ENCODE peak calls at places on chromosome 2, in four cellular contexts. H, K, M and L are unnamed samples.

GRCh38 chr2:96136123-96136720 is 2.1 kb downstream of the ASTL start:
- DNase-seq in H (no peak), K (no peak), M (no peak), L (no peak)

GRCh38 chr2:230636684-230637271 is 75.9 kb upstream of the CAB39 start:
- DNase-seq in H (no peak), K (no peak), M (no peak), L (no peak)

GRCh38 chr2:192190474-192190873 is 4.3 kb downstream of the TMEFF2 start:
- DNase-seq in H (no peak), K (peak; percentile 70), M (peak; percentile 59), L (no peak)

GRCh38 chr2:233676046-233676445 is 4.3 kb downstream of the UGT1A9 start:
- DNase-seq in H (no peak), K (no peak), M (peak; percentile 16), L (peak; percentile 29)

GRCh38 chr2:227473019-227473461 is 1.1 kb downstream of the AGFG1 start:
- DNase-seq in H (no peak), K (no peak), M (no peak), L (no peak)

GRCh38 chr2:145350011-145350410 is 830.1 kb upstream of the ZEB2 start:
- DNase-seq in H (no peak), K (peak; percentile 52), M (peak; percentile 84), L (no peak)

GRCh38 chr2:138217975-138218773 is 253.9 kb downstream of the HNMT start:
- DNase-seq in H (no peak), K (no peak), M (no peak), L (no peak)

GRCh38 chr2:157592983-157593382 is 35.7 kb downstream of the ACVR1C start:
- DNase-seq in H (no peak), K (peak; percentile 17), M (peak; percentile 43), L (no peak)

GRCh38 chr2:171210864-171211431 is 50.3 kb upstream of the TLK1 start:
- DNase-seq in H (no peak), K (no peak), M (no peak), L (no peak)

GRCh38 chr2:144595279-144595678 is 75.4 kb upstream of the ZEB2 start:
- DNase-seq in H (no peak), K (no peak), M (no peak), L (no peak)

GRCh38 chr2:239998006-239998405 is 27.1 kb downstream of the NDUFA10 start:
- DNase-seq in H (no peak), K (no peak), M (no peak), L (no peak)

GRCh38 chr2:147660680-147661079 is 184.1 kb upstream of the ACVR2A start:
- DNase-seq in H (no peak), K (no peak), M (no peak), L (no peak)

GRCh38 chr2:75041791-75042231 is 83.4 kb downstream of the POLE4 start:
- DNase-seq in H (no peak), K (no peak), M (no peak), L (no peak)

GRCh38 chr2:70091816-70092215 is 4.5 kb downstream of the PCBP1 start:
- DNase-seq in H (no peak), K (no peak), M (no peak), L (no peak)
- H3K27ac ChIP-seq in H (no peak overlapping the region), K (no peak overlapping the region), M (no peak overlapping the region), L (no peak overlapping the region)

DNA sequence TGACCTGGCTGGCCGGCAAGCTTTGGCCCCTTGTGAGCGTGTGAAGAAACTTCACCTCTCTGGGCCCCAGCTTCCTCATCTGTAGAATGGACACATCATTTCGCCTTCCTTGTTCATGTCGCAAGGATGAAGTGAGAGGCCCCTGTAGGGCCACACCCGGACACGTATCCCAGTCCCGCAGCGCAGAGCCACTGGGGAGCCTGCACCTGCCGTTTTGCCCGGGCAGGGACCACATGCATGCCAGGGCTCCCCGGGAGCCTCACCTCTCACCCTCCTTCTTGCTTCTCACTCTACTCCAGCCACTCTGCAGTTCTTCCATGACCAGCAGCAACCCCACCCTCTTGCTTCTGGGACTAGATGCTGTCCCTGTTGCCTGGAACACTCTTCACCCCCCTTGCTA is 77.5 kb downstream of the FAM168B start:
- DNase-seq in H (no peak), K (no peak), M (no peak), L (no peak)
- H3K4me2 ChIP-seq in H (peak overlapping the region; percentile 83), K (no peak overlapping the region), M (no peak overlapping the region), L (no peak overlapping the region)

DNA sequence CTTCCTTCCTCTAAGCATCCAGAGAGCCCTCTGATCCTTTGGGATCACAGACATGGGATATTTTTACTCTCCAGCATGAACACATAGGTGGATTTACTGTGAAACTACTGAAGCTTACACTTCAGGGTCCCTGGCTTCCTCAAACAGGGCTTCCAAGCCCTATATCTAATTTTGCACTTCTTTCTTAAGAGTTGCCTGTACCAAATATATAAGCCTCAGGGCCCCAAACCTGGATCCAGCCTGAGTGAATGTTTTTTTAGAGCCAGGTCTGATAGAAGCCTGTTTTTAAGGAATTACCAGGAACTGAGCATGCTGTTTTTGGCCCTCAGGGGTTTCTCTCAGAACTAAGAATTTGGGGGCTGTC is 13.2 kb upstream of the KCMF1 start:
- DNase-seq in H (no peak), K (no peak), M (no peak), L (no peak)
- H3K27ac ChIP-seq in H (peak overlapping the region; percentile 97), K (peak overlapping the region; percentile 73), M (peak overlapping the region; percentile 88), L (peak overlapping the region; percentile 99)

GRCh38 chr2:67322361-67323001 is 74.7 kb upstream of the ETAA1 start:
- DNase-seq in H (peak; percentile 73), K (peak; percentile 79), M (peak; percentile 54), L (peak; percentile 33)
- H3K4me2 ChIP-seq in H (no peak overlapping the region), K (peak overlapping the region; percentile 69), M (no peak overlapping the region), L (no peak overlapping the region)

GRCh38 chr2:160576054-160576499 is 82.5 kb upstream of the RBMS1 start:
- DNase-seq in H (peak; percentile 34), K (peak; percentile 40), M (peak; percentile 53), L (no peak)
- H3K27ac ChIP-seq in H (peak overlapping the region; percentile 6), K (no peak overlapping the region), M (peak overlapping the region; percentile 53), L (no peak overlapping the region)

GRCh38 chr2:53752385-53752784 is 15.2 kb upstream of the CHAC2 start:
- DNase-seq in H (no peak), K (no peak), M (no peak), L (no peak)
- H3K4me2 ChIP-seq in H (peak overlapping the region; percentile 70), K (no peak overlapping the region), M (peak overlapping the region; percentile 53), L (no peak overlapping the region)

GRCh38 chr2:28433215-28433614 is 40.6 kb downstream of the FOSL2 start:
- DNase-seq in H (no peak), K (no peak), M (no peak), L (no peak)
- H3K27ac ChIP-seq in H (no peak overlapping the region), K (no peak overlapping the region), M (no peak overlapping the region), L (no peak overlapping the region)

DNA sequence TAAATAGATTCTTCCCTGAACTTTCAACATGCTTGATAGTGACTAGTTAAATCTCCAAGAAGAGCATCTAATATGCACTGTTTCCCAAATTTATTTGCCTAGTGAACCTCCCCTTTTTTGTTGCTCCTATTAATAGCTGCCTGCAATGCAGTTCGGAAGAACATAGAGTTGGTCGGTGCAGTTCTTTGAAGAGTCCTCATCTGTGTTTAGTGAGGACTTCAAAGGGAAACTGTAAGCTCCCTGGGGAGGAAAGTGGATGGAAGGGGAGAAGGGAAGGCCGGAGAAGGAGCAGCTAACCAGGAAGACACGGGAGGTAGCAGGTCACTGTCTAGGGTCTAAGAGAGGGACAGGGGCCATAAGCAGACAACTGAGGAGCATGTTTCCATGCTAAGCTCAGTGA is 48.9 kb upstream of the ANXA4 start:
- DNase-seq in H (no peak), K (no peak), M (no peak), L (no peak)
- H3K4me2 ChIP-seq in H (no peak overlapping the region), K (no peak overlapping the region), M (peak overlapping the region; percentile 9), L (no peak overlapping the region)

DNA sequence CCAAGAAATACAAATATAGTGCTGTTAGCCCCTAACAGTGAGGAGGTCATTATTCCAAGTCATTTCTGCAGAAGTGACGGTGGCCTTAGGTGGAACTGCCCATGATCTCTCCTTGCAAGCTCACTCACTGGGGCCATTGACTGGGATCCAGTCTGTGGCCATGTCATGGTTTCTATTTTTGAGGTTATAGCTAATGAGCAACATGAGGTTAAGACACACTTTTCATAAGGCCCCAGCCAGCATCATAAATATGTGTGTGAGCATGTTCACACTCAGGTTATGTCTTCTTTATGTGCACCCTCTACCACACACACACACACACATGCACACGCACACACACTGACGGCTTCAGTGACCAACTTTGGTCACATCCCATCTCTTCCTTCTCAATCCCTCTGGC is 484 bp downstream of the AFF3 start:
- DNase-seq in H (no peak), K (no peak), M (no peak), L (no peak)
- H3K27ac ChIP-seq in H (no peak overlapping the region), K (no peak overlapping the region), M (no peak overlapping the region), L (no peak overlapping the region)

DNA sequence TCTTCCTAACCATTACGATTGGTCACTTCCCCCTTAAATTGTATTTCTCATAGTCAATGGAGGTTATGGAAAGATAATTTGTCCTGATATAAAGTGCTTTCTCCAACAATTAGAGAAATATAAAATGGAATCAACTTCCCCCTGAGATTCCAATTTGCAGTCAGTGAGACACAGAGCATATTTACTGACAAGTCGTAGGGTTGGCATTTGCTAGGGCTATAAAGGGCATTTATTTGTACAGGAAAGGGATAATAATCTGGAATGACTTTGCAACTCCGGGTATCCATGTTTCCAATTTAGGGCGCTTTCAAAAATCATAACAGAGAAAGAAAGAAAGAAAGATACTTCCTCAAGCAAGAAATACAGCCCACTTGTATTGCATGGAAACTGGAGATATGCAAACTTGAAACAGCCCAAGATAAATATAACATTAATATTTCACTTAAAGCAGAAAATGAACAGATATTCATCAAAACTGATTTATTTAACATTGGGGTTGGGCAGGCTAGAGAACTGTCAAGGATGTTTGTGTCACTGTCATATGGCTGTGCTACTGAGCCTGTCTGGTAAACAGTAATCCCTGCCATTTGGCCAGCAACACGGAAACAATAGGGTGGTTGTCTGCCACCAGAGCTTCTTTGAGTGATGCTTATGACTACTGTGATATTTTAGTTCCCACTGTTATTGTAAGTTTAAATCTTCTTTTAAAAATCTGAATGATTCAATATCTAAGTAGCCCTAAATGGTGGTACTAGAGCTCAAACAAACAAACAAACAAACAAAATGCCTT is 621.8 kb downstream of the LRP1B start:
- DNase-seq in H (no peak), K (no peak), M (no peak), L (no peak)
- H3K4me2 ChIP-seq in H (no peak overlapping the region), K (no peak overlapping the region), M (no peak overlapping the region), L (no peak overlapping the region)